ENCODE peak calls at places on chromosomes 13 and 19, in six cellular contexts. One of them, this sample, is unnamed. For H3K4me1, the result is how much of the 10 kb centered on the place peaks cover.

GRCh38 chr19:30696514-30696913 is 324.3 kb downstream of the ZNF536 start:
- DNase-seq in hepatocyte: peak
- DNase-seq in Karpas-422: peak
- DNase-seq in IMR-90: peak
- DNase-seq in endodermal cell: peak
- DNase-seq in aorta: no peak
- DNase-seq in this sample: peak

GRCh38 chr19:17952041-17952976 is 14.6 kb upstream of the KCNN1 start:
- DNase-seq in aorta: no peak
- DNase-seq in hepatocyte: no peak
- DNase-seq in Karpas-422: no peak
- DNase-seq in IMR-90: no peak
- DNase-seq in endodermal cell: peak
- DNase-seq in this sample: peak

GRCh38 chr13:113536461-113537110 is 46.1 kb upstream of the DCUN1D2 start:
- DNase-seq in Karpas-422: no peak
- DNase-seq in hepatocyte: no peak
- DNase-seq in IMR-90: no peak
- DNase-seq in endodermal cell: no peak
- DNase-seq in aorta: no peak
- DNase-seq in this sample: no peak

GRCh38 chr19:47028372-47028672 is 8.7 kb downstream of the NPAS1 start:
- DNase-seq in IMR-90: no peak
- DNase-seq in endodermal cell: peak
- DNase-seq in Karpas-422: no peak
- DNase-seq in hepatocyte: no peak
- DNase-seq in aorta: no peak
- DNase-seq in this sample: no peak

GRCh38 chr19:51002542-51003311 is 1.3 kb upstream of the KLK8 start:
- DNase-seq in hepatocyte: peak
- DNase-seq in endodermal cell: peak
- DNase-seq in aorta: no peak
- DNase-seq in IMR-90: no peak
- DNase-seq in Karpas-422: peak
- DNase-seq in this sample: peak

GRCh38 chr13:40220299-40220935 is 446.0 kb downstream of the FOXO1 start:
- DNase-seq in Karpas-422: no peak
- DNase-seq in endodermal cell: peak
- DNase-seq in hepatocyte: no peak
- DNase-seq in IMR-90: no peak
- DNase-seq in aorta: no peak
- DNase-seq in this sample: peak

GRCh38 chr13:91157273-91158014 is 190.0 kb upstream of the MIR17HG start:
- DNase-seq in endodermal cell: no peak
- DNase-seq in IMR-90: no peak
- DNase-seq in hepatocyte: no peak
- DNase-seq in Karpas-422: no peak
- DNase-seq in aorta: no peak
- DNase-seq in this sample: no peak

GRCh38 chr13:44313674-44314073 is 60.0 kb upstream of the SERP2 start:
- DNase-seq in IMR-90: peak
- DNase-seq in Karpas-422: no peak
- DNase-seq in endodermal cell: no peak
- DNase-seq in hepatocyte: no peak
- DNase-seq in aorta: no peak
- DNase-seq in this sample: peak

GRCh38 chr19:2561895-2562294 is 86.0 kb downstream of the GADD45B start:
- DNase-seq in aorta: peak
- DNase-seq in hepatocyte: no peak
- DNase-seq in endodermal cell: peak
- DNase-seq in Karpas-422: peak
- DNase-seq in IMR-90: no peak
- DNase-seq in this sample: no peak

GRCh38 chr19:29018542-29018941 is 194.4 kb downstream of the UQCRFS1 start:
- DNase-seq in hepatocyte: no peak
- DNase-seq in Karpas-422: no peak
- DNase-seq in endodermal cell: no peak
- DNase-seq in aorta: no peak
- DNase-seq in IMR-90: no peak
- DNase-seq in this sample: no peak

GRCh38 chr19:19537321-19538048 is 580 bp upstream of the CILP2 start:
- DNase-seq in endodermal cell: peak
- DNase-seq in IMR-90: no peak
- DNase-seq in Karpas-422: no peak
- DNase-seq in hepatocyte: no peak
- DNase-seq in aorta: no peak
- DNase-seq in this sample: no peak

GRCh38 chr13:45454204-45454603 is 10.5 kb upstream of the COG3 start:
- DNase-seq in Karpas-422: no peak
- DNase-seq in IMR-90: no peak
- DNase-seq in endodermal cell: no peak
- DNase-seq in aorta: no peak
- DNase-seq in hepatocyte: no peak
- DNase-seq in this sample: no peak

GRCh38 chr13:109835321-109835720 is 48.9 kb upstream of the IRS2 start:
- DNase-seq in hepatocyte: no peak
- DNase-seq in endodermal cell: no peak
- DNase-seq in aorta: no peak
- DNase-seq in Karpas-422: no peak
- DNase-seq in IMR-90: peak
- DNase-seq in this sample: peak

GRCh38 chr19:49691243-49692101 is 556 bp downstream of the CPT1C start:
- DNase-seq in aorta: peak
- DNase-seq in IMR-90: peak
- DNase-seq in endodermal cell: peak
- DNase-seq in Karpas-422: peak
- DNase-seq in hepatocyte: peak
- DNase-seq in this sample: peak

GRCh38 chr19:10701955-10702307 is 692 bp downstream of the QTRT1 start:
- DNase-seq in hepatocyte: peak
- DNase-seq in Karpas-422: peak
- DNase-seq in endodermal cell: peak
- DNase-seq in IMR-90: no peak
- DNase-seq in aorta: no peak
- DNase-seq in this sample: no peak

GRCh38 chr19:11422163-11423068 is 3.3 kb upstream of the RGL3 start:
- DNase-seq in Karpas-422: peak
- DNase-seq in hepatocyte: peak
- DNase-seq in aorta: peak
- DNase-seq in endodermal cell: peak
- DNase-seq in IMR-90: no peak
- DNase-seq in this sample: peak

GRCh38 chr19:49564616-49565045 is 15.7 kb downstream of the NOSIP start:
- DNase-seq in IMR-90: no peak
- DNase-seq in Karpas-422: no peak
- DNase-seq in aorta: no peak
- DNase-seq in hepatocyte: no peak
- DNase-seq in endodermal cell: no peak
- DNase-seq in this sample: no peak

GRCh38 chr19:19642506-19643157 is 825 bp downstream of the GMIP start:
- DNase-seq in aorta: no peak
- DNase-seq in hepatocyte: no peak
- DNase-seq in Karpas-422: peak
- DNase-seq in IMR-90: no peak
- DNase-seq in endodermal cell: peak
- DNase-seq in this sample: no peak

GRCh38 chr19:10551698-10552301 is 8.1 kb downstream of the ATG4D start:
- DNase-seq in hepatocyte: no peak
- DNase-seq in IMR-90: no peak
- DNase-seq in aorta: no peak
- DNase-seq in Karpas-422: peak
- DNase-seq in endodermal cell: peak
- DNase-seq in this sample: no peak

GRCh38 chr19:19549804-19550453 is 11.9 kb downstream of the CILP2 start:
- DNase-seq in hepatocyte: no peak
- DNase-seq in IMR-90: no peak
- DNase-seq in endodermal cell: no peak
- DNase-seq in Karpas-422: no peak
- DNase-seq in aorta: no peak
- DNase-seq in this sample: no peak

GRCh38 chr13:95906999-95907398 is 146.2 kb downstream of the UGGT2 start:
- DNase-seq in IMR-90: no peak
- DNase-seq in endodermal cell: no peak
- DNase-seq in hepatocyte: no peak
- DNase-seq in aorta: no peak
- DNase-seq in Karpas-422: no peak
- DNase-seq in this sample: no peak

GRCh38 chr19:53192771-53193533 is at the start of gene ZNF665:
- DNase-seq in IMR-90: peak
- DNase-seq in Karpas-422: peak
- DNase-seq in hepatocyte: peak
- DNase-seq in aorta: peak
- DNase-seq in endodermal cell: peak
- DNase-seq in this sample: peak

DNA sequence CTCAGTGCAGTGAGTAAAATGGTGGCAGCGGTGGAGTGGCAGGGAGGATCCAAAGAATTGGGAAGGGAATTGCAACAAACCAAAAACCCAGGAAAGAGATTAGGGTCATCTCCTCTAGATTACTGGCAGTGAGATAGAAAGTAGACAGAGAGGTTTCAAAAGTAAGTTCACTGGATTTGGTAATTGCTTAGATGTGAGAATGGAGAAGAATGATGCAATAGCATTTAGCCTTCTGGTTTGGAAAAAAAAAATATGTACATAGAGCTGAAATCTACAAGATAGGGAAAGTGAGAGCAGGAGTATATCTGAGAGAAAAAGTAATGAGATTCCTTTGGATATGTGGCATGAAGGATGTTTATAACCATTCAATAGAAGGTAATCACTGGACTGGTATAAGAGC is 482.6 kb upstream of the GPC6 start:
- DNase-seq in Karpas-422: no peak
- DNase-seq in aorta: no peak
- DNase-seq in hepatocyte: no peak
- DNase-seq in IMR-90: no peak
- DNase-seq in endodermal cell: no peak
- DNase-seq in this sample: peak
- H3K4me1 ChIP-seq in Karpas-422: under half
- H3K4me1 ChIP-seq in aorta: under half
- H3K4me1 ChIP-seq in hepatocyte: under half
- H3K4me1 ChIP-seq in IMR-90: under half
- H3K4me1 ChIP-seq in endodermal cell: under half
- H3K4me1 ChIP-seq in this sample: under half

GRCh38 chr19:5956323-5956722 is 21.6 kb downstream of the RANBP3 start:
- DNase-seq in aorta: no peak
- DNase-seq in Karpas-422: no peak
- DNase-seq in IMR-90: no peak
- DNase-seq in hepatocyte: no peak
- DNase-seq in endodermal cell: no peak
- DNase-seq in this sample: no peak

GRCh38 chr19:5954293-5954692 is 23.6 kb downstream of the RANBP3 start:
- DNase-seq in IMR-90: peak
- DNase-seq in hepatocyte: no peak
- DNase-seq in Karpas-422: no peak
- DNase-seq in endodermal cell: no peak
- DNase-seq in aorta: no peak
- DNase-seq in this sample: no peak

GRCh38 chr19:5956728-5957127 is 21.2 kb downstream of the RANBP3 start:
- DNase-seq in IMR-90: no peak
- DNase-seq in endodermal cell: no peak
- DNase-seq in hepatocyte: no peak
- DNase-seq in Karpas-422: no peak
- DNase-seq in aorta: peak
- DNase-seq in this sample: no peak

GRCh38 chr19:5957132-5957531 is 20.8 kb downstream of the RANBP3 start:
- DNase-seq in Karpas-422: no peak
- DNase-seq in endodermal cell: no peak
- DNase-seq in aorta: peak
- DNase-seq in IMR-90: peak
- DNase-seq in hepatocyte: peak
- DNase-seq in this sample: no peak

DNA sequence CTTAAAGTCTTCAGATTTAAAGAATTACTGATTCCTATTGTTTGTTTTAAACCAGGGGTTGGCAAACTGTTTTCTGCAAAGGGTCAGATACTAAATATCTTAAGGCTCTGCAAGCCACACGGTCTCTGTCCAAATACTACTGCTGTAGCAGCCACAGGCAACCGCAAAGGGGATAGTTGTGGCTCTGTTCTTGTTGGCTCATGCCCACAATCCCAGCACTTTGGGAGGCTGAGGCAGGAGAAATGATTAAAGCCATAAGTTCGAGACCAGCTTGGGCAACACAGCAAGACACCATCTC is 22.4 kb downstream of the RANBP3 start:
- DNase-seq in IMR-90: peak
- DNase-seq in aorta: peak
- DNase-seq in hepatocyte: no peak
- DNase-seq in endodermal cell: no peak
- DNase-seq in Karpas-422: no peak
- DNase-seq in this sample: no peak
- H3K4me1 ChIP-seq in IMR-90: half or more
- H3K4me1 ChIP-seq in aorta: under half
- H3K4me1 ChIP-seq in hepatocyte: half or more
- H3K4me1 ChIP-seq in endodermal cell: under half
- H3K4me1 ChIP-seq in Karpas-422: half or more
- H3K4me1 ChIP-seq in this sample: half or more

DNA sequence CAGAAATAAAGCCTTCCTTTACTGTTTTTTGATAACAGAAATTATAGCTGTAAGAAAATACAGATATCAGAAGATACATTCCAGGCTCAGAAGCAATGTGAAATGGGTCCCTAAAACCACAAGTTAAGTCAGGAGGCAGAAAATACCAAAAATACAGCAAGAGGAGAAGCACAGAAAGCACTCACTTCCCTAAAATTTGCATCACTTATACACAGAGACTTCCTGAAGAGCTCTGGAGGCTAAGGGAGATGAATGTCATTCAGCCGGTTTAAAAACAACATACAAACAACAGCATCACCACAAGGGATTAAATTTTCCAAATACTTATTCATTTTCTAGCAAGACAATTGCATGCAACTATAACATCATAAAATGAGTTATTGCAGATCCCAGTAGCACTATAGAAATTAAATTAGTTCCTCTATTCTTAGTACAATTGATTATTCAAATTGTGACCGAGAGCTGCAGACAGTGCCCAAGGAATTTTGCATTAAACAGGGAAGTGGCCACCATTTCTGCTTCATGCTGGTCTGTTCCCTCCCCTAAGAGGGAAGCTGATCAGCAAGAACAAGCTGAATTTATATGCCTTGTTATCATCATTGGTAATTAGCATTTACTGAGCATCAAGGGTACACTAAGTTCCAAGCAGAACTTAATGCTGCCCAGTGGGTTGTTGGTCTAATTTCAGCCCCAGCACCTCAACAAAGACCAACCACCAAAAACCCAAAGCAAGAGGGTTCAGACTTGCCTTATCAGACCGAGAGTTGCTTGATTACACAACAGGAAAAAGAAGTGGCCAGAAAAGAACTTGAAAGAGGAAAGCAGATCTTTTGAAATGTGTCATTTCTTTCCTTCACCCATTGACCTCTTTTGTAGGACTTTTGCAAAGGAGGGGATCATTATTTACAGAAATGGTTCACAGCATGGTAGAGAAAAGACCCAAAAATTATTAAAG is 140.7 kb downstream of the KCTD12 start:
- DNase-seq in hepatocyte: no peak
- DNase-seq in Karpas-422: peak
- DNase-seq in aorta: no peak
- DNase-seq in IMR-90: no peak
- DNase-seq in endodermal cell: no peak
- DNase-seq in this sample: no peak
- H3K4me1 ChIP-seq in hepatocyte: under half
- H3K4me1 ChIP-seq in Karpas-422: under half
- H3K4me1 ChIP-seq in aorta: under half
- H3K4me1 ChIP-seq in IMR-90: under half
- H3K4me1 ChIP-seq in endodermal cell: under half
- H3K4me1 ChIP-seq in this sample: under half

GRCh38 chr19:42134671-42135070 is 2.4 kb upstream of the POU2F2 start:
- DNase-seq in Karpas-422: no peak
- DNase-seq in IMR-90: no peak
- DNase-seq in hepatocyte: no peak
- DNase-seq in aorta: no peak
- DNase-seq in endodermal cell: no peak
- DNase-seq in this sample: no peak
- H3K4me1 ChIP-seq in Karpas-422: under half
- H3K4me1 ChIP-seq in IMR-90: under half
- H3K4me1 ChIP-seq in hepatocyte: under half
- H3K4me1 ChIP-seq in aorta: under half
- H3K4me1 ChIP-seq in endodermal cell: under half
- H3K4me1 ChIP-seq in this sample: under half

This sample was measured in cardiac muscle cell.